ENCODE peak calls at places on chromosomes 5 and 9, in nine cellular contexts. G is fibroblast of mammary gland, L is Karpas-422, N is cardiac muscle cell, B is aorta, D is cardiac fibroblast, M is GM23248, Z is fibroblast of pulmonary artery, X is MG63. Y is an unnamed sample.

GRCh38 chr9:5557606-5558587 is 47.6 kb downstream of the PDCD1LG2 start:
- DNase-seq in G (no peak), L (no peak), N (no peak), B (peak; percentile 57), D (peak; percentile 57), M (no peak), Z (peak; percentile 82), X (no peak), Y (no peak)

GRCh38 chr9:21989440-21990189 is 4.6 kb downstream of the CDKN2A start:
- DNase-seq in G (no peak), L (no peak), N (no peak), B (no peak), D (no peak), M (peak; percentile 36), Z (no peak), X (no peak), Y (peak; percentile 49)

GRCh38 chr5:123088031-123088805 is 823 bp upstream of the PRDM6 start:
- DNase-seq in G (no peak), L (no peak), N (no peak), B (peak; percentile 68), D (no peak), M (peak; percentile 60), Z (no peak), X (no peak), Y (peak; percentile 26)

GRCh38 chr5:135576075-135576599 is 2.7 kb downstream of the CXCL14 start:
- DNase-seq in G (peak; percentile 9), L (no peak), N (no peak), B (no peak), D (peak; percentile 14), M (peak; percentile 77), Z (no peak), X (peak; percentile 77), Y (peak; percentile 73)

GRCh38 chr9:37156781-37157356 is 36.5 kb downstream of the ZCCHC7 start:
- DNase-seq in G (peak; percentile 55), L (no peak), N (no peak), B (no peak), D (peak; percentile 77), M (peak; percentile 51), Z (peak; percentile 53), X (no peak), Y (peak; percentile 21)

GRCh38 chr5:130743091-130743490 is 422.0 kb downstream of the HINT1 start:
- DNase-seq in G (no peak), L (peak; percentile 77), N (no peak), B (no peak), D (no peak), M (no peak), Z (no peak), X (no peak), Y (no peak)

GRCh38 chr9:109379513-109379912 is 58.7 kb upstream of the EPB41L4B start:
- DNase-seq in G (no peak), L (no peak), N (no peak), B (no peak), D (no peak), M (no peak), Z (no peak), X (no peak), Y (no peak)

GRCh38 chr5:123511290-123511647 is 708 bp upstream of the CSNK1G3 start:
- DNase-seq in G (peak; percentile 68), L (no peak), N (no peak), B (no peak), D (peak; percentile 75), M (peak; percentile 69), Z (peak; percentile 54), X (no peak), Y (peak; percentile 58)

GRCh38 chr5:76764374-76764773 is 48.4 kb downstream of the F2R start:
- DNase-seq in G (no peak), L (no peak), N (no peak), B (no peak), D (no peak), M (peak; percentile 28), Z (no peak), X (no peak), Y (no peak)
- H3K4me3 ChIP-seq in G (no peak overlapping the region), L (no peak overlapping the region), N (no peak overlapping the region), B (no peak overlapping the region), D (no peak overlapping the region), M (no peak overlapping the region), Z (no peak overlapping the region), X (no peak overlapping the region), Y (no peak overlapping the region)

GRCh38 chr9:133127340-133127981 is 6.4 kb upstream of the RALGDS start:
- DNase-seq in G (peak; percentile 58), L (no peak), N (no peak), B (no peak), D (peak; percentile 48), M (peak; percentile 55), Z (no peak), X (no peak), Y (no peak)

GRCh38 chr9:133128152-133128551 is 7.1 kb upstream of the RALGDS start:
- DNase-seq in G (no peak), L (no peak), N (no peak), B (no peak), D (no peak), M (no peak), Z (no peak), X (no peak), Y (no peak)

GRCh38 chr9:133124123-133124948 is 3.3 kb upstream of the RALGDS start:
- DNase-seq in G (no peak), L (no peak), N (no peak), B (no peak), D (no peak), M (no peak), Z (no peak), X (no peak), Y (no peak)

GRCh38 chr9:133126697-133127339 is 5.8 kb upstream of the RALGDS start:
- DNase-seq in G (peak; percentile 29), L (no peak), N (no peak), B (no peak), D (peak; percentile 28), M (peak; percentile 66), Z (no peak), X (no peak), Y (peak; percentile 52)

GRCh38 chr9:133125706-133126696 is 5.0 kb upstream of the RALGDS start:
- DNase-seq in G (peak; percentile 74), L (no peak), N (no peak), B (no peak), D (peak; percentile 57), M (peak; percentile 75), Z (peak; percentile 55), X (peak; percentile 57), Y (peak; percentile 77)
- H3K4me3 ChIP-seq in G (no peak overlapping the region), L (no peak overlapping the region), N (no peak overlapping the region), B (no peak overlapping the region), D (no peak overlapping the region), M (peak overlapping the region; percentile 60), Z (no peak overlapping the region), X (no peak overlapping the region), Y (peak overlapping the region; percentile 20)

GRCh38 chr5:14443665-14444064 is 137.9 kb upstream of the OTULINL start:
- DNase-seq in G (peak; percentile 67), L (no peak), N (no peak), B (no peak), D (no peak), M (peak; percentile 64), Z (peak; percentile 23), X (no peak), Y (peak; percentile 44)

GRCh38 chr5:14444161-14444560 is 137.4 kb upstream of the OTULINL start:
- DNase-seq in G (no peak), L (no peak), N (no peak), B (no peak), D (peak; percentile 44), M (peak; percentile 36), Z (peak; percentile 22), X (no peak), Y (no peak)

GRCh38 chr5:14447958-14448881 is 133.4 kb upstream of the OTULINL start:
- DNase-seq in G (peak; percentile 75), L (no peak), N (peak; percentile 18), B (no peak), D (peak; percentile 71), M (peak; percentile 64), Z (peak; percentile 78), X (no peak), Y (no peak)

GRCh38 chr5:14444988-14445387 is 136.6 kb upstream of the OTULINL start:
- DNase-seq in G (peak; percentile 85), L (no peak), N (no peak), B (no peak), D (peak; percentile 68), M (peak; percentile 77), Z (peak; percentile 45), X (peak; percentile 69), Y (peak; percentile 67)

DNA sequence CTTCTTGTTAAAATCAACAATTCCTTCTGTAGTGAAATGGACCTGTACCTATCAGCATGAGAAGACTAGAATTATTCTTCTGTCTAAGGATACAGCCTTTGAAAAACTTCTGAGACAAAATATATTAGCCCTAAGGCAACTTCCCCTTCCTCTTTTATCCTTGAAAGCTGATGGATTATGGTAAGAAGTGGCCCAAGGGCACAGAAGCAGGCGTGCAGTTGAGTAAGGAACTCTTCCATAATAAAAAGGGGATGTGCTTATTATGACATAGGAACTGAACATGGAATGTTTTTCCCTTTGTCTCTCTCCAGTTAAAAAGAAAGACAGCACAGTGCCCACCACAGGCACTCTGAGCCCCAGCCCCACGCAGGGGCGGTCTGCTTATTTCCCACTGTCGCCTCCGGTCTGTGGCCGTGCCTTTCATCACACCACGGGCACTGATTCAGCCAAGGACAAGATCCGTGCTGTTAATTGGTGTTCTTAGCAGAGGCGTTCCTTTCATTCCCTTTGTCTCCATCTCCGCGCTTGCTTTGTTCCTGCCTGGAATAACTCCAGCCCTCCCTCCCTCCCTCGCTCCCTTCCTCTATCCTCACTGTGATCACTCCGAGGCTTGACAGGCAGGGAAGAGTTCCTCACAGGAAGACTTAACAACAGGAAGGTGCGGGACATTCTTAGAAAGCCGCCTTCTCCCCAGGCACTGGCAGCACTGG is 135.9 kb upstream of the OTULINL start:
- DNase-seq in G (peak; percentile 73), L (no peak), N (peak; percentile 50), B (no peak), D (peak; percentile 60), M (peak; percentile 74), Z (peak; percentile 81), X (no peak), Y (peak; percentile 64)
- H3K4me3 ChIP-seq in G (peak overlapping the region; percentile 97), L (no peak overlapping the region), N (no peak overlapping the region), B (no peak overlapping the region), D (no peak overlapping the region), M (peak overlapping the region; percentile 79), Z (peak overlapping the region; percentile 31), X (no peak overlapping the region), Y (peak overlapping the region; percentile 3)

GRCh38 chr5:33890633-33891032 is 1.2 kb downstream of the ADAMTS12 start:
- DNase-seq in G (peak; percentile 53), L (no peak), N (peak; percentile 49), B (no peak), D (peak; percentile 57), M (peak; percentile 67), Z (peak; percentile 44), X (no peak), Y (peak; percentile 72)

GRCh38 chr5:33892419-33893151 is 795 bp upstream of the ADAMTS12 start:
- DNase-seq in G (peak; percentile 97), L (no peak), N (peak; percentile 55), B (peak; percentile 80), D (peak; percentile 93), M (peak; percentile 93), Z (peak; percentile 96), X (peak; percentile 84), Y (peak; percentile 97)

GRCh38 chr5:33890147-33890546 is 1.6 kb downstream of the ADAMTS12 start:
- DNase-seq in G (peak; percentile 17), L (no peak), N (peak; percentile 58), B (no peak), D (peak; percentile 33), M (peak; percentile 17), Z (peak; percentile 25), X (no peak), Y (no peak)

GRCh38 chr5:33894566-33894965 is 2.8 kb upstream of the ADAMTS12 start:
- DNase-seq in G (no peak), L (no peak), N (no peak), B (no peak), D (peak; percentile 59), M (peak; percentile 31), Z (peak; percentile 34), X (no peak), Y (peak; percentile 23)

GRCh38 chr5:33891731-33892418 is at the start of gene ADAMTS12:
- DNase-seq in G (peak; percentile 76), L (no peak), N (peak; percentile 80), B (peak; percentile 60), D (peak; percentile 55), M (peak; percentile 74), Z (peak; percentile 61), X (peak; percentile 77), Y (peak; percentile 75)
- H3K4me3 ChIP-seq in G (peak within 1 kb of the TSS; percentile 78), L (no peak within 1 kb of the TSS), N (peak within 1 kb of the TSS; percentile 66), B (peak within 1 kb of the TSS; percentile 59), D (peak within 1 kb of the TSS; percentile 64), M (peak within 1 kb of the TSS; percentile 83), Z (peak within 1 kb of the TSS; percentile 75), X (peak within 1 kb of the TSS; percentile 49), Y (peak within 1 kb of the TSS; percentile 75)